ENCODE peak calls at places on chromosomes 6 and 20, in six cellular contexts. O, F, U, Y, V and Q are unnamed samples.
A peak's percentile ranks its signal among the peaks of the same experiment; 100 is the strongest.

GRCh38 chr6:160101262-160102205 is 20.1 kb upstream of the SLC22A1 start:
- DNase-seq in U (peak; percentile 12), Y (no peak), O (no peak), F (no peak), V (no peak), Q (no peak)

GRCh38 chr20:50188879-50189680 is 1.6 kb upstream of the CEBPB start:
- DNase-seq in U (no peak), V (no peak), Y (no peak), F (no peak), O (no peak), Q (no peak)

GRCh38 chr6:136669299-136669699 is 119.1 kb upstream of the MAP7 start:
- DNase-seq in U (peak; percentile 99), Y (no peak), O (peak; percentile 21), V (no peak), F (no peak), Q (no peak)

GRCh38 chr6:126824815-126825214 is 293.7 kb upstream of the RSPO3 start:
- DNase-seq in U (no peak), V (no peak), F (no peak), O (no peak), Y (no peak), Q (no peak)

GRCh38 chr6:54291738-54292137 is 16.5 kb upstream of the TINAG start:
- DNase-seq in V (no peak), O (no peak), Y (no peak), U (peak; percentile 70), F (no peak), Q (no peak)

GRCh38 chr6:75748743-75749538 is at the start of gene MYO6:
- DNase-seq in Y (peak; percentile 74), V (peak; percentile 85), F (peak; percentile 39), O (peak; percentile 90), U (peak; percentile 47), Q (peak; percentile 84)

GRCh38 chr6:29723666-29724588 is 693 bp downstream of the HLA-F start:
- DNase-seq in Y (peak; percentile 56), F (no peak), U (no peak), O (peak; percentile 38), V (peak; percentile 72), Q (peak; percentile 67)

GRCh38 chr6:155311076-155311475 is 3.2 kb downstream of the TFB1M start:
- DNase-seq in U (no peak), O (no peak), F (no peak), V (no peak), Y (no peak), Q (peak; percentile 60)

GRCh38 chr6:137903933-137904821 is 37.1 kb downstream of the TNFAIP3 start:
- DNase-seq in U (peak; percentile 93), F (no peak), V (no peak), O (no peak), Y (no peak), Q (no peak)

GRCh38 chr6:53615633-53616449 is 49.7 kb downstream of the KLHL31 start:
- DNase-seq in O (no peak), U (peak; percentile 54), V (peak; percentile 50), F (no peak), Y (no peak), Q (peak; percentile 38)

GRCh38 chr20:59308493-59309201 is 8.2 kb downstream of the EDN3 start:
- DNase-seq in Y (no peak), F (no peak), U (no peak), V (peak; percentile 86), O (no peak), Q (peak; percentile 29)

GRCh38 chr20:42277203-42277602 is 659.0 kb upstream of the CHD6 start:
- DNase-seq in F (peak; percentile 3), O (peak; percentile 51), U (no peak), Y (no peak), V (no peak), Q (no peak)